ENCODE peak calls at places on chromosomes 5 and 9, in four cellular contexts. D is NCI-H460, F is neural progenitor cell, P is mammary epithelial cell. I is an unnamed sample.

GRCh38 chr9:97518909-97519307 is 17.4 kb downstream of the TMOD1 start:
- DNase-seq in F (no peak), D (peak), P (no peak), I (peak)

GRCh38 chr5:173395257-173395932 is 67.2 kb upstream of the STC2 start:
- DNase-seq in D (peak), F (no peak), P (peak), I (no peak)

GRCh38 chr5:5616247-5616895 is 193.9 kb downstream of the ICE1 start:
- DNase-seq in D (no peak), F (peak), P (no peak), I (no peak)

GRCh38 chr5:77443670-77444069 is 48.4 kb downstream of the WDR41 start:
- DNase-seq in D (no peak), F (no peak), P (no peak), I (no peak)

GRCh38 chr9:88583901-88584596 is 49.1 kb downstream of the NXNL2 start:
- DNase-seq in P (peak), D (no peak), F (peak), I (no peak)

GRCh38 chr5:113397046-113397445 is 37.7 kb downstream of the TSSK1B start:
- DNase-seq in P (no peak), D (no peak), F (no peak), I (no peak)

GRCh38 chr5:11904270-11904906 is at the start of gene CTNND2:
- DNase-seq in F (peak), P (peak), D (peak), I (peak)

GRCh38 chr5:109921735-109922395 is 232.1 kb downstream of the MAN2A1 start:
- DNase-seq in F (no peak), P (no peak), D (no peak), I (no peak)

GRCh38 chr5:79990205-79990597 is 861 bp downstream of the MTX3 start:
- DNase-seq in D (no peak), P (no peak), F (no peak), I (no peak)

GRCh38 chr9:23799521-23799920 is 26.5 kb downstream of the ELAVL2 start:
- DNase-seq in P (no peak), D (no peak), F (peak), I (no peak)

GRCh38 chr5:62305715-62306493 is at the start of gene KIF2A:
- DNase-seq in F (peak), P (peak), D (peak), I (peak)

I was measured in NCI-H187 treated with DMSO at 0.1 percent for 48 hours.